ENCODE peak calls at places on chromosomes 7 and 10, in six cellular contexts. One of them, this sample, is unnamed.

GRCh38 chr10:114821293-114821914 is at the start of gene FHIP2A:
- DNase-seq in neuronal stem cell: peak
- DNase-seq in IMR-90: peak
- DNase-seq in H9: peak
- DNase-seq in H1: peak
- DNase-seq in mesenchymal stem cell: peak
- DNase-seq in this sample: peak

GRCh38 chr7:38186593-38187314 is 8.7 kb downstream of the STARD3NL start:
- DNase-seq in neuronal stem cell: no peak
- DNase-seq in IMR-90: peak
- DNase-seq in H9: no peak
- DNase-seq in H1: no peak
- DNase-seq in mesenchymal stem cell: peak
- DNase-seq in this sample: peak

GRCh38 chr7:158062661-158063060 is 525.0 kb downstream of the PTPRN2 start:
- DNase-seq in neuronal stem cell: no peak
- DNase-seq in IMR-90: no peak
- DNase-seq in H9: no peak
- DNase-seq in H1: no peak
- DNase-seq in mesenchymal stem cell: no peak
- DNase-seq in this sample: no peak

GRCh38 chr7:156640949-156641485 is 443 bp downstream of the RNF32 start:
- DNase-seq in neuronal stem cell: no peak
- DNase-seq in IMR-90: peak
- DNase-seq in H9: no peak
- DNase-seq in H1: no peak
- DNase-seq in mesenchymal stem cell: no peak
- DNase-seq in this sample: peak

GRCh38 chr7:26508917-26509316 is 217.3 kb downstream of the SNX10 start:
- DNase-seq in neuronal stem cell: no peak
- DNase-seq in IMR-90: no peak
- DNase-seq in H9: peak
- DNase-seq in H1: no peak
- DNase-seq in mesenchymal stem cell: no peak
- DNase-seq in this sample: no peak

GRCh38 chr10:13950543-13950939 is 363.8 kb downstream of the PRPF18 start:
- DNase-seq in neuronal stem cell: no peak
- DNase-seq in IMR-90: no peak
- DNase-seq in H9: no peak
- DNase-seq in H1: no peak
- DNase-seq in mesenchymal stem cell: no peak
- DNase-seq in this sample: peak

GRCh38 chr10:92572362-92573090 is 1.4 kb downstream of the IDE start:
- DNase-seq in neuronal stem cell: no peak
- DNase-seq in IMR-90: no peak
- DNase-seq in H9: no peak
- DNase-seq in H1: no peak
- DNase-seq in mesenchymal stem cell: no peak
- DNase-seq in this sample: no peak

GRCh38 chr7:143884978-143885559 is 16.9 kb downstream of the TCAF1 start:
- DNase-seq in neuronal stem cell: peak
- DNase-seq in IMR-90: peak
- DNase-seq in H9: peak
- DNase-seq in H1: peak
- DNase-seq in mesenchymal stem cell: peak
- DNase-seq in this sample: no peak

GRCh38 chr7:26293569-26294308 is 2.1 kb downstream of the SNX10 start:
- DNase-seq in neuronal stem cell: no peak
- DNase-seq in IMR-90: no peak
- DNase-seq in H9: no peak
- DNase-seq in H1: no peak
- DNase-seq in mesenchymal stem cell: no peak
- DNase-seq in this sample: peak

GRCh38 chr10:30059209-30060107 is at the start of gene JCAD:
- DNase-seq in neuronal stem cell: peak
- DNase-seq in IMR-90: no peak
- DNase-seq in H9: peak
- DNase-seq in H1: peak
- DNase-seq in mesenchymal stem cell: peak
- DNase-seq in this sample: peak

GRCh38 chr7:18890134-18890533 is 227.3 kb downstream of the TWIST1 start:
- DNase-seq in neuronal stem cell: no peak
- DNase-seq in IMR-90: peak
- DNase-seq in H9: no peak
- DNase-seq in H1: no peak
- DNase-seq in mesenchymal stem cell: peak
- DNase-seq in this sample: no peak

GRCh38 chr10:17023386-17024298 is 106.0 kb downstream of the CUBN start:
- DNase-seq in neuronal stem cell: no peak
- DNase-seq in IMR-90: peak
- DNase-seq in H9: peak
- DNase-seq in H1: no peak
- DNase-seq in mesenchymal stem cell: peak
- DNase-seq in this sample: peak

GRCh38 chr10:91210435-91210834 is 10.0 kb upstream of the PCGF5 start:
- DNase-seq in neuronal stem cell: no peak
- DNase-seq in IMR-90: no peak
- DNase-seq in H9: no peak
- DNase-seq in H1: no peak
- DNase-seq in mesenchymal stem cell: no peak
- DNase-seq in this sample: no peak

GRCh38 chr10:116748041-116748440 is 5.7 kb upstream of the HSPA12A start:
- DNase-seq in neuronal stem cell: no peak
- DNase-seq in IMR-90: peak
- DNase-seq in H9: no peak
- DNase-seq in H1: no peak
- DNase-seq in mesenchymal stem cell: peak
- DNase-seq in this sample: peak

GRCh38 chr10:73967022-73967429 is 30.9 kb upstream of the VCL start:
- DNase-seq in neuronal stem cell: no peak
- DNase-seq in IMR-90: no peak
- DNase-seq in H9: peak
- DNase-seq in H1: peak
- DNase-seq in mesenchymal stem cell: peak
- DNase-seq in this sample: no peak

GRCh38 chr10:4710858-4711257 is 115.1 kb upstream of the AKR1E2 start:
- DNase-seq in neuronal stem cell: no peak
- DNase-seq in IMR-90: no peak
- DNase-seq in H9: no peak
- DNase-seq in H1: no peak
- DNase-seq in mesenchymal stem cell: no peak
- DNase-seq in this sample: no peak

GRCh38 chr7:3029138-3029537 is 14.5 kb downstream of the CARD11 start:
- DNase-seq in neuronal stem cell: no peak
- DNase-seq in IMR-90: no peak
- DNase-seq in H9: no peak
- DNase-seq in H1: no peak
- DNase-seq in mesenchymal stem cell: no peak
- DNase-seq in this sample: no peak

GRCh38 chr10:64397125-64397524 is 875.9 kb downstream of the REEP3 start:
- DNase-seq in neuronal stem cell: no peak
- DNase-seq in IMR-90: no peak
- DNase-seq in H9: no peak
- DNase-seq in H1: no peak
- DNase-seq in mesenchymal stem cell: no peak
- DNase-seq in this sample: no peak
- H3K18ac ChIP-seq in neuronal stem cell: no peak
- H3K18ac ChIP-seq in IMR-90: no peak
- H3K18ac ChIP-seq in H9: no peak
- H3K18ac ChIP-seq in H1: no peak
- H3K18ac ChIP-seq in mesenchymal stem cell: no peak
- H3K18ac ChIP-seq in this sample: no peak

GRCh38 chr7:20514364-20514763 is 101.1 kb upstream of the ABCB5 start:
- DNase-seq in neuronal stem cell: no peak
- DNase-seq in IMR-90: no peak
- DNase-seq in H9: no peak
- DNase-seq in H1: no peak
- DNase-seq in mesenchymal stem cell: peak
- DNase-seq in this sample: peak

GRCh38 chr7:20520530-20520929 is 94.9 kb upstream of the ABCB5 start:
- DNase-seq in neuronal stem cell: no peak
- DNase-seq in IMR-90: no peak
- DNase-seq in H9: no peak
- DNase-seq in H1: no peak
- DNase-seq in mesenchymal stem cell: no peak
- DNase-seq in this sample: no peak

GRCh38 chr7:20513897-20514296 is 101.6 kb upstream of the ABCB5 start:
- DNase-seq in neuronal stem cell: no peak
- DNase-seq in IMR-90: no peak
- DNase-seq in H9: no peak
- DNase-seq in H1: no peak
- DNase-seq in mesenchymal stem cell: no peak
- DNase-seq in this sample: no peak

GRCh38 chr7:20519641-20520040 is 95.8 kb upstream of the ABCB5 start:
- DNase-seq in neuronal stem cell: no peak
- DNase-seq in IMR-90: no peak
- DNase-seq in H9: no peak
- DNase-seq in H1: no peak
- DNase-seq in mesenchymal stem cell: no peak
- DNase-seq in this sample: no peak
- H2AFZ ChIP-seq in neuronal stem cell: no peak
- H2AFZ ChIP-seq in IMR-90: no peak
- H2AFZ ChIP-seq in H9: no peak
- H2AFZ ChIP-seq in H1: no peak
- H2AFZ ChIP-seq in mesenchymal stem cell: no peak
- H2AFZ ChIP-seq in this sample: no peak

GRCh38 chr10:43822509-43823236 is 174.0 kb upstream of the ZNF32 start:
- DNase-seq in neuronal stem cell: no peak
- DNase-seq in IMR-90: no peak
- DNase-seq in H9: no peak
- DNase-seq in H1: no peak
- DNase-seq in mesenchymal stem cell: no peak
- DNase-seq in this sample: no peak

GRCh38 chr10:43823237-43823605 is 174.5 kb upstream of the ZNF32 start:
- DNase-seq in neuronal stem cell: no peak
- DNase-seq in IMR-90: no peak
- DNase-seq in H9: no peak
- DNase-seq in H1: no peak
- DNase-seq in mesenchymal stem cell: no peak
- DNase-seq in this sample: no peak

GRCh38 chr10:43825421-43825820 is 176.7 kb upstream of the ZNF32 start:
- DNase-seq in neuronal stem cell: no peak
- DNase-seq in IMR-90: no peak
- DNase-seq in H9: no peak
- DNase-seq in H1: no peak
- DNase-seq in mesenchymal stem cell: no peak
- DNase-seq in this sample: no peak

GRCh38 chr10:43825984-43826383 is 177.3 kb upstream of the ZNF32 start:
- DNase-seq in neuronal stem cell: no peak
- DNase-seq in IMR-90: no peak
- DNase-seq in H9: no peak
- DNase-seq in H1: no peak
- DNase-seq in mesenchymal stem cell: no peak
- DNase-seq in this sample: no peak

DNA sequence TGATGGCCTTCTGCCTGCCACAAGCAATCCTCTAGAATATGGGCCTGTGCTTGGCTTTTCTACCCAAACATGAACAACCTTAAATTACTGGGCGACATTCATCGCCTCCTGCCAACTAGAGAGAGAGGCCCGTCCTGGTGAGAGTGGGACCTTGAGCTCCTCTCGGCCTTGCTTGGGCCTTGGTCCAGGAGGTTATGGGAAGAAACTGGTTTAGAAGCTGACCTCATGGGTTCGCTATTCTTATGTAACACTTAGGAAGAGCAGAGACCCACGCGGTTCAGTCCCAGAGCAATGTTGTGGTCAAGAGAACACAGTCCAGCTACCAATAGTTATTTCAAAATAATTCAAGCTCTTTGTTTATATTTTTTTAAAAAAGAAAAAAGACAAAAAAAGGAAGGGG is 176.3 kb upstream of the ZNF32 start:
- DNase-seq in neuronal stem cell: no peak
- DNase-seq in IMR-90: peak
- DNase-seq in H9: no peak
- DNase-seq in H1: no peak
- DNase-seq in mesenchymal stem cell: peak
- DNase-seq in this sample: no peak
- H3K18ac ChIP-seq in neuronal stem cell: no peak
- H3K18ac ChIP-seq in IMR-90: no peak
- H3K18ac ChIP-seq in H9: no peak
- H3K18ac ChIP-seq in H1: no peak
- H3K18ac ChIP-seq in mesenchymal stem cell: peak
- H3K18ac ChIP-seq in this sample: no peak

GRCh38 chr10:100879741-100880360 is 32.9 kb upstream of the SLF2 start:
- DNase-seq in neuronal stem cell: no peak
- DNase-seq in IMR-90: no peak
- DNase-seq in H9: no peak
- DNase-seq in H1: no peak
- DNase-seq in mesenchymal stem cell: no peak
- DNase-seq in this sample: no peak

GRCh38 chr10:100883322-100883821 is 29.4 kb upstream of the SLF2 start:
- DNase-seq in neuronal stem cell: no peak
- DNase-seq in IMR-90: no peak
- DNase-seq in H9: no peak
- DNase-seq in H1: no peak
- DNase-seq in mesenchymal stem cell: no peak
- DNase-seq in this sample: no peak

GRCh38 chr10:100881552-100882250 is 31.1 kb upstream of the SLF2 start:
- DNase-seq in neuronal stem cell: no peak
- DNase-seq in IMR-90: no peak
- DNase-seq in H9: no peak
- DNase-seq in H1: no peak
- DNase-seq in mesenchymal stem cell: peak
- DNase-seq in this sample: peak

GRCh38 chr10:100882681-100883321 is 30.0 kb upstream of the SLF2 start:
- DNase-seq in neuronal stem cell: no peak
- DNase-seq in IMR-90: peak
- DNase-seq in H9: no peak
- DNase-seq in H1: no peak
- DNase-seq in mesenchymal stem cell: peak
- DNase-seq in this sample: no peak

DNA sequence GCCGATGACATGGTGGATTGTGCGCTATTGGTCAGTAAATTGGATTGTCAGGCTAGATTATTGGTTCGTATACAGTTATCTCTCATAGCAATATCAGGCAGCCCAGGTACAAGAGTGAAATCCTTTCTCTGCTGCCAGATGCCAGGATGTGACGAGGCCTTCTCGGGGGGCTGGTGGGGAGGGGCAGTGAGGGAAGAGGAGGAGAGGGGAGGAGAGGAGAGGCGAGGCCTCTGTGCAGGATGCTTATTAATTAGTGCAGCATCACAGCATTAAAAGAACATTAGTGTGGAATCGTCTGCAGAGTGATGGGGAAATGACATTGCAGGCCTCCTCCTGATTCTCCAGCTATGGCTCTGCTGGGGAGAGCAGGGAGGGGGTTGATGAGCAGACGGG is 30.5 kb upstream of the SLF2 start:
- DNase-seq in neuronal stem cell: no peak
- DNase-seq in IMR-90: no peak
- DNase-seq in H9: no peak
- DNase-seq in H1: no peak
- DNase-seq in mesenchymal stem cell: no peak
- DNase-seq in this sample: no peak
- H2AFZ ChIP-seq in neuronal stem cell: peak
- H2AFZ ChIP-seq in IMR-90: peak
- H2AFZ ChIP-seq in H9: no peak
- H2AFZ ChIP-seq in H1: no peak
- H2AFZ ChIP-seq in mesenchymal stem cell: no peak
- H2AFZ ChIP-seq in this sample: no peak